ENCODE peak calls at places on chromosomes 12 and 14, in six cellular contexts. P is cardiac muscle cell, N is GM10248, G is NB4, Z is IMR-90, R is mesothelial cell of epicardium. M is an unnamed sample.

GRCh38 chr12:122928891-122929538 is 33.1 kb upstream of the VPS37B start:
- DNase-seq in P (no peak), Z (no peak), G (no peak), R (no peak), N (no peak), M (no peak)

GRCh38 chr12:131869871-131870418 is 24.5 kb upstream of the ULK1 start:
- DNase-seq in Z (peak), P (no peak), G (peak), R (no peak), N (no peak), M (peak)

GRCh38 chr14:77097006-77097688 is 911 bp upstream of the CIPC start:
- DNase-seq in R (no peak), P (no peak), N (peak), Z (peak), G (no peak), M (peak)

GRCh38 chr14:101584049-101584859 is 23.0 kb downstream of the DIO3 start:
- DNase-seq in P (no peak), R (no peak), G (peak), Z (no peak), N (no peak), M (no peak)

GRCh38 chr14:51357250-51357649 is 117.2 kb downstream of the TMX1 start:
- DNase-seq in G (no peak), N (no peak), R (no peak), Z (peak), P (no peak), M (no peak)

GRCh38 chr12:69527506-69528272 is 57.5 kb downstream of the FRS2 start:
- DNase-seq in R (no peak), G (no peak), P (no peak), Z (peak), N (no peak), M (peak)

GRCh38 chr12:57896139-57896436 is 45.3 kb upstream of the ATP23 start:
- DNase-seq in P (peak), Z (no peak), N (no peak), R (no peak), G (no peak), M (no peak)

GRCh38 chr12:16605666-16606116 is 271 bp downstream of the LMO3 start:
- DNase-seq in R (no peak), Z (peak), G (peak), N (peak), P (peak), M (peak)

GRCh38 chr12:32588604-32589003 is 90.5 kb upstream of the DNM1L start:
- DNase-seq in Z (no peak), N (no peak), G (no peak), R (no peak), P (no peak), M (no peak)

GRCh38 chr14:67526676-67527459 is 6.2 kb upstream of the PLEKHH1 start:
- DNase-seq in G (peak), R (no peak), P (peak), N (peak), Z (peak), M (peak)

GRCh38 chr14:54976316-54976715 is 50.6 kb downstream of the WDHD1 start:
- DNase-seq in G (peak), P (no peak), N (no peak), R (no peak), Z (peak), M (peak)

GRCh38 chr12:58566599-58566998 is 353.7 kb downstream of the LRIG3 start:
- DNase-seq in R (no peak), Z (peak), G (no peak), P (no peak), N (no peak), M (no peak)

GRCh38 chr12:15933751-15934150 is 22.6 kb downstream of the DERA start:
- DNase-seq in Z (peak), N (no peak), R (no peak), P (no peak), G (no peak), M (no peak)

GRCh38 chr14:75979071-75979571 is 2.7 kb downstream of the TGFB3 start:
- DNase-seq in Z (peak), P (peak), G (peak), N (peak), R (no peak), M (peak)

GRCh38 chr12:46578190-46578982 is 205.8 kb upstream of the SLC38A2 start:
- DNase-seq in R (no peak), N (no peak), Z (no peak), P (no peak), G (no peak), M (no peak)

GRCh38 chr14:75259510-75259855 is 19.1 kb upstream of the FOS start:
- DNase-seq in P (no peak), Z (peak), N (no peak), G (no peak), R (no peak), M (no peak)

GRCh38 chr12:11877869-11878780 is 192.6 kb upstream of the BCL2L14 start:
- DNase-seq in G (no peak), Z (peak), P (peak), N (no peak), R (no peak), M (peak)

GRCh38 chr12:69284131-69284530 is 44.8 kb downstream of the CPSF6 start:
- DNase-seq in R (peak), Z (peak), G (peak), P (peak), N (peak), M (peak)

GRCh38 chr12:110563702-110564470 is 19.2 kb downstream of the PPTC7 start:
- DNase-seq in R (no peak), G (peak), P (peak), Z (peak), N (no peak), M (no peak)

GRCh38 chr12:127169321-127170270 is 1097.4 kb upstream of the TMEM132C start:
- DNase-seq in G (no peak), N (no peak), Z (peak), R (no peak), P (no peak), M (no peak)

GRCh38 chr14:101549154-101549553 is 12.1 kb upstream of the DIO3 start:
- DNase-seq in P (no peak), R (no peak), N (no peak), Z (no peak), G (no peak), M (no peak)

GRCh38 chr12:132248439-132249157 is 80.8 kb downstream of the GALNT9 start:
- DNase-seq in P (no peak), R (no peak), G (peak), N (no peak), Z (peak), M (peak)

GRCh38 chr14:33573296-33573695 is 377.6 kb downstream of the EGLN3 start:
- DNase-seq in Z (no peak), R (no peak), P (no peak), N (no peak), G (no peak), M (no peak)

GRCh38 chr12:40903040-40903439 is 210.8 kb downstream of the CNTN1 start:
- DNase-seq in Z (no peak), N (no peak), G (no peak), R (no peak), P (peak), M (no peak)

GRCh38 chr12:92634730-92635129 is 68.1 kb upstream of the PLEKHG7 start:
- DNase-seq in R (no peak), N (no peak), Z (no peak), G (no peak), P (no peak), M (no peak)

GRCh38 chr12:52166672-52167071 is 25.1 kb downstream of the KRT80 start:
- DNase-seq in Z (peak), G (no peak), P (no peak), R (no peak), N (no peak), M (no peak)

GRCh38 chr12:15227004-15227679 is 5.9 kb upstream of the RERG start:
- DNase-seq in R (no peak), N (peak), P (peak), Z (peak), G (peak), M (peak)

GRCh38 chr12:17992002-17992656 is 97.9 kb downstream of the RERGL start:
- DNase-seq in N (peak), G (peak), Z (peak), R (no peak), P (peak), M (peak)
- TF ChIP-seq CTCF in N (peak), G (peak), Z (peak), R (peak), P (peak), M (peak)

DNA sequence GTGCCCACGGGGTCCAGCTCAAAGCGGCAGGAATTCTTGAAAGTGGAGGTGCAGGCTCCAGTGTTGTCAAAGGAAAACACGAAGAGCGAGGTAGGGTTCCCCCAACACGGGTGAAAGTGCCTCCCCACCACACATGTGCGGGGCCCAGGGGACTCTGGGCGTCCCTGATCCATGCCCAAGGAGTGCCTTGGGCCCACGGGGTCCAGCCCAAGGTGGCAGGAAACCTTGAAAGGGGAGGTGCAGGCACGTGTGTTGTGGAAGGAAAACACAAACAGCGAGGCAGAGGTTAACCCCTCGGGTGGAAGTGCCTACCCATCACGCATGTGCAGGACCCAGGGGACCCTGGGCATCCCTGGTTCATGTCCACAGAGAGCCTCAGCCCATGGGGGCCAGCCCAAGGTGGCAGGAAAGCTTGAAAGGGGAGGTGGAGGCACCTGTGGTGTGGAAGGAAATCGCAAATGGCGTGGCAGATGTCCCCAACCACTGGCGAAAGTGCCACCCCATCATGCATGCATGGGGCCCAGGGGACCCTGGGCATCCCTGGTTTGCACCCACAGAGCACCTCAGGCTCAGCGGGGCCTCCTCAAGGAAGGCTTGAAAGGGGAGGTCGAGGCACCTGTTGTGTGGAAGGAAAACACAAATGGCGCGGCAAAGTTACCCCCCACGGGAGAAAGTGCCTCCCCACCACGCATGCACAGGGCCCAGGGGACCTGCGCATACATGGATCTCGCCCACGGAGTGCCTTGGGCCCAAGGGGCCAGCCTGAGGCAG is 584.6 kb downstream of the ALG10 start:
- DNase-seq in R (no peak), P (no peak), G (no peak), N (peak), Z (no peak), M (no peak)
- TF ChIP-seq CTCF in R (no peak), P (no peak), G (no peak), N (no peak), Z (no peak), M (no peak)

GRCh38 chr12:6697584-6698351 is 2.8 kb downstream of the PIANP start:
- DNase-seq in R (no peak), Z (peak), P (peak), G (peak), N (peak), M (peak)
- TF ChIP-seq CTCF in R (no peak), Z (peak), P (peak), G (peak), N (peak), M (peak)

GRCh38 chr14:30748343-30748742 is 126.0 kb upstream of the COCH start:
- DNase-seq in R (no peak), P (no peak), G (no peak), N (no peak), Z (no peak), M (no peak)

GRCh38 chr14:30756594-30756993 is 117.8 kb upstream of the COCH start:
- DNase-seq in N (no peak), G (peak), R (no peak), P (peak), Z (no peak), M (no peak)

GRCh38 chr14:30753452-30753851 is 120.9 kb upstream of the COCH start:
- DNase-seq in Z (no peak), N (no peak), R (no peak), G (no peak), P (no peak), M (no peak)

GRCh38 chr14:30754778-30755177 is 119.6 kb upstream of the COCH start:
- DNase-seq in N (no peak), P (no peak), R (no peak), Z (no peak), G (no peak), M (no peak)

DNA sequence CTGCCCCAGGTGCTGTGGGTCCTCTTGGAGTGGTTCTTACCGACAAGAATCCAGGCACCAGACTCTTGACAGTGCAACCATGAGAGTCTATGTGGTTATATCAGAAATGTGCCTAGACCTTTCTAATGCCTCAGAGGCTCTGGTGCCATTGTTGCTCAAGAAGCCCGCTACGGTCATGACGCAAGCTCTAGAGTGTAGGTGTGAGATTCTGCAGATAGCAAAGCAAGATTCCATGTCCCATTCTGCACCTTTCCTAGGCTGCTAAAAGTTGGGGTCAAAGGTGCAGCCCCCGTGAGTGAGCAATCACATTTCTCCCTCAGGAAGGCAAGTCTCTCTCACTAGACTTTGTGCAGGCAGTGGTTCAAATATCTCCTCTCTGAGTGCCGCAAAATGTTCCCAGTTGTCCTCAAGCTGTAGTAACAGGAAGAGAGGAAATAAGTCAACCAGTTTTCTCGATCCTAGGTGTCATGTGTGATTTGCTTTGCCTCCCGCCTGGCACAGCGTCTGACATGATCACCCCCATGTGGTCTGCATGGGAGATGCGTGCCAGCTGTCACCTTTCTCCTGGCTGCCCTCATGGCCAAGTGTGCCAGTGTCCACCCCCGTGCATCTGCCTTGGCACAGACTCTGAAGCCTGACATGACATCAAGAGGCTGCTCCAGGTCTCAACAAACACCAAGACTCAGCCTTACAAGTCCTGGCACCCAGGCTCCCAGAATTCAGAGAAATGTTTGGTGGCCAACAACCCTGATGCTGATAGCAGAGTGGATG is 122.5 kb upstream of the COCH start:
- DNase-seq in Z (no peak), R (no peak), N (no peak), P (no peak), G (peak), M (peak)
- TF ChIP-seq CTCF in Z (no peak), R (no peak), N (no peak), P (no peak), G (peak), M (no peak)

GRCh38 chr14:48690349-48690748 is 895.8 kb downstream of the RPS29 start:
- DNase-seq in Z (peak), N (no peak), G (peak), R (no peak), P (no peak), M (peak)
- TF ChIP-seq CTCF in Z (no peak), N (no peak), G (peak), R (no peak), P (no peak), M (no peak)

GRCh38 chr12:48156648-48157015 is 683 bp downstream of the ASB8 start:
- DNase-seq in Z (peak), P (no peak), R (no peak), G (peak), N (no peak), M (peak)

GRCh38 chr12:48145981-48146380 is 11.3 kb downstream of the ASB8 start:
- DNase-seq in P (peak), R (no peak), G (no peak), N (no peak), Z (no peak), M (no peak)

DNA sequence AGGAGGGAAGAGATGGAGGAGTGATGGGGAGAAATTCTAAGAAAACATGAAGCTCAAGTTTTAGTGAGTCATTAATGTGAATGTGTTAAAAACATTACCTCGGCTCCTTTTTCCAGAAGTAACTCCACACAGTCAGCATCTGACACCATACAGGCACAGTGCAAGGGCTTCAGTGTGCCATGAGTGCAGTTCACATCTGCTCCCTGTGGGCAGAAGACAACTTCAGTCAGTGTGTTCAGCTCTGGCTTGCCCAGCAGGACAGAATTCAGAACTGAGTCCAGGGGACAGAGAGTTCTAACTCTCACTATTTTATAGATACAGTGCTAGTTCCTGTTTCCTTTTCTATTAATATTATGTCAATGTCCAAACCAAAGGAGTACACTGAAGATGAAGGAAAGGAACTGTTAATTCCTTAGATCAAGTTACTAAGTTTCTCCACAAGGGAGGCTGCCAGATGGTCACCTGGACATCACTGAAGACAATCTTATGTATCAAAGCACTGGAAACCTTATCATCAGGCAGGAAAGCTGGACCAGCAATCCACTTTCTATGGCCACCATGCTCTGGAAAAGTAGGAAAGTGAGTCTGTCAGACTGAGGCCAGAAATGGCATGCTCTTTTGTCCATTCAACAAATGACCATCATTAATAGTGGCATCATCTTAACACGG is 6.1 kb downstream of the ASB8 start:
- DNase-seq in P (no peak), Z (no peak), R (no peak), G (no peak), N (no peak), M (no peak)
- TF ChIP-seq CTCF in P (no peak), Z (no peak), R (no peak), G (no peak), N (no peak), M (no peak)

GRCh38 chr12:78224154-78224553 is 393.5 kb downstream of the NAV3 start:
- DNase-seq in P (no peak), Z (no peak), N (no peak), R (no peak), G (no peak), M (no peak)

GRCh38 chr12:78232756-78233155 is 402.1 kb downstream of the NAV3 start:
- DNase-seq in Z (no peak), G (no peak), N (no peak), R (no peak), P (no peak), M (no peak)

GRCh38 chr12:78226763-78227162 is 396.1 kb downstream of the NAV3 start:
- DNase-seq in Z (no peak), P (no peak), G (no peak), R (no peak), N (no peak), M (no peak)

DNA sequence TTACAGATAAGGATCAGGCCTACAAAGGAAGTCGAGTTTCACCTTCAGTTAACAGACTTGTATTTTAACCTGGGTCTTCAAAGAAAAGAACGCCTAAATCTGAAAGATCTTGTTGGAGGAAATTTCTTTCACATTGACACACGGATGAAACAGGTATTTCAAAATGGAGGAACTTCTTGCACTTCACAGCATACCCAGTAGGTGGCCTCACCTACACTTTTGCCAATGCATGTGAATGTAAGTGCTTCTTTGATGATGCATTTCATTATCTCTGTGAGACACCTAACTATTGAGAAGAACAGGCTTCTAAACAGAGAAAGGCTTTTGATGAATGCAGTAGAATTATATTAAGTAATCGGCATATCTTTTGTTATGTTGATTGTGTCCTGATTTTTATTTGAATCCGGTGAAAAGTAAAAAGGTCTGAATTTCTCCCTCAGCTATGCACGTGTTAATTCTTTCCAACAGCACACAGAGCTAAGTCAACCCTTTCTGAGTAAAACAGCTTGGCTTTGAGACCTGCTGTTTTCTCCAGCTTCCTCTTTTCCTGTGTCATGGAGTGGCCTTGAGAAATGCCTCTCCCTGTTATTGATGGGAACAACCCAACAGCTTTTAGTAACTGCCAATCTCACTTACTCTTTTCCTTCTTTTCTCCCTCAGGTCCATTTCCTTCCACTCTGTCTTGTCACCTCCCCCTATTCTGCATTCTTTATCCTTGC is 399.0 kb downstream of the NAV3 start:
- DNase-seq in N (peak), G (peak), P (peak), Z (peak), R (no peak), M (peak)
- TF ChIP-seq CTCF in N (peak), G (peak), P (peak), Z (peak), R (peak), M (peak)

GRCh38 chr12:129372876-129373275 is 519.6 kb downstream of the GLT1D1 start:
- DNase-seq in Z (no peak), R (no peak), P (no peak), N (no peak), G (no peak), M (no peak)
- TF ChIP-seq CTCF in Z (no peak), R (no peak), P (no peak), N (no peak), G (no peak), M (no peak)

M was measured in MCF 10A.